ENCODE peak calls at places on chromosomes 12 and 14, in eight cellular contexts. One of them, this sample, is unnamed.

GRCh38 chr12:54384591-54385041 is at the start of gene ZNF385A:
- DNase-seq in GM04504: no peak
- DNase-seq in stimulated activated CD4-positive, alpha-beta T cell treated with anti-CD3 and anti-CD28 coated beads, Interleukin-15, amount 100 ng/mL, for 24 hours: no peak
- DNase-seq in AG20443: no peak
- DNase-seq in skeletal muscle cell: no peak
- DNase-seq in NCI-H1105 treated with DMSO at 0.1 percent for 48 hours: no peak
- DNase-seq in DMS153: no peak
- DNase-seq in activated T-cell treated with anti-CD3 and anti-CD28 coated beads, Interleukin-2, amount 50 U/mL, for 1 hour: no peak
- DNase-seq in this sample: no peak

GRCh38 chr12:94510128-94510527 is 50.5 kb upstream of the CEP83 start:
- DNase-seq in activated T-cell treated with anti-CD3 and anti-CD28 coated beads, Interleukin-2, amount 50 U/mL, for 1 hour: no peak
- DNase-seq in DMS153: no peak
- DNase-seq in stimulated activated CD4-positive, alpha-beta T cell treated with anti-CD3 and anti-CD28 coated beads, Interleukin-15, amount 100 ng/mL, for 24 hours: no peak
- DNase-seq in AG20443: no peak
- DNase-seq in NCI-H1105 treated with DMSO at 0.1 percent for 48 hours: no peak
- DNase-seq in GM04504: no peak
- DNase-seq in skeletal muscle cell: no peak
- DNase-seq in this sample: no peak

GRCh38 chr12:15122349-15122748 is 98.9 kb downstream of the RERG start:
- DNase-seq in DMS153: no peak
- DNase-seq in skeletal muscle cell: no peak
- DNase-seq in AG20443: no peak
- DNase-seq in NCI-H1105 treated with DMSO at 0.1 percent for 48 hours: no peak
- DNase-seq in activated T-cell treated with anti-CD3 and anti-CD28 coated beads, Interleukin-2, amount 50 U/mL, for 1 hour: no peak
- DNase-seq in GM04504: no peak
- DNase-seq in stimulated activated CD4-positive, alpha-beta T cell treated with anti-CD3 and anti-CD28 coated beads, Interleukin-15, amount 100 ng/mL, for 24 hours: no peak
- DNase-seq in this sample: no peak

GRCh38 chr12:1695836-1696670 is 5.2 kb downstream of the ADIPOR2 start:
- DNase-seq in GM04504: no peak
- DNase-seq in AG20443: no peak
- DNase-seq in stimulated activated CD4-positive, alpha-beta T cell treated with anti-CD3 and anti-CD28 coated beads, Interleukin-15, amount 100 ng/mL, for 24 hours: no peak
- DNase-seq in activated T-cell treated with anti-CD3 and anti-CD28 coated beads, Interleukin-2, amount 50 U/mL, for 1 hour: no peak
- DNase-seq in skeletal muscle cell: no peak
- DNase-seq in NCI-H1105 treated with DMSO at 0.1 percent for 48 hours: no peak
- DNase-seq in DMS153: no peak
- DNase-seq in this sample: no peak

GRCh38 chr14:88352299-88353097 is 29.4 kb upstream of the KCNK10 start:
- DNase-seq in GM04504: no peak
- DNase-seq in DMS153: peak
- DNase-seq in AG20443: no peak
- DNase-seq in activated T-cell treated with anti-CD3 and anti-CD28 coated beads, Interleukin-2, amount 50 U/mL, for 1 hour: no peak
- DNase-seq in NCI-H1105 treated with DMSO at 0.1 percent for 48 hours: peak
- DNase-seq in skeletal muscle cell: peak
- DNase-seq in stimulated activated CD4-positive, alpha-beta T cell treated with anti-CD3 and anti-CD28 coated beads, Interleukin-15, amount 100 ng/mL, for 24 hours: no peak
- DNase-seq in this sample: peak

GRCh38 chr14:104749111-104749649 is 3.8 kb upstream of the SIVA1 start:
- DNase-seq in AG20443: peak
- DNase-seq in DMS153: no peak
- DNase-seq in NCI-H1105 treated with DMSO at 0.1 percent for 48 hours: no peak
- DNase-seq in GM04504: peak
- DNase-seq in skeletal muscle cell: peak
- DNase-seq in activated T-cell treated with anti-CD3 and anti-CD28 coated beads, Interleukin-2, amount 50 U/mL, for 1 hour: no peak
- DNase-seq in stimulated activated CD4-positive, alpha-beta T cell treated with anti-CD3 and anti-CD28 coated beads, Interleukin-15, amount 100 ng/mL, for 24 hours: no peak
- DNase-seq in this sample: no peak

GRCh38 chr14:25007832-25008231 is 42.1 kb downstream of the STXBP6 start:
- DNase-seq in NCI-H1105 treated with DMSO at 0.1 percent for 48 hours: peak
- DNase-seq in AG20443: no peak
- DNase-seq in DMS153: no peak
- DNase-seq in skeletal muscle cell: no peak
- DNase-seq in GM04504: no peak
- DNase-seq in stimulated activated CD4-positive, alpha-beta T cell treated with anti-CD3 and anti-CD28 coated beads, Interleukin-15, amount 100 ng/mL, for 24 hours: no peak
- DNase-seq in activated T-cell treated with anti-CD3 and anti-CD28 coated beads, Interleukin-2, amount 50 U/mL, for 1 hour: no peak
- DNase-seq in this sample: no peak

GRCh38 chr12:132160671-132161045 is 16.4 kb downstream of the NOC4L start:
- DNase-seq in skeletal muscle cell: no peak
- DNase-seq in DMS153: no peak
- DNase-seq in stimulated activated CD4-positive, alpha-beta T cell treated with anti-CD3 and anti-CD28 coated beads, Interleukin-15, amount 100 ng/mL, for 24 hours: no peak
- DNase-seq in GM04504: no peak
- DNase-seq in AG20443: no peak
- DNase-seq in NCI-H1105 treated with DMSO at 0.1 percent for 48 hours: no peak
- DNase-seq in activated T-cell treated with anti-CD3 and anti-CD28 coated beads, Interleukin-2, amount 50 U/mL, for 1 hour: no peak
- DNase-seq in this sample: no peak

GRCh38 chr12:5078423-5078822 is 34.7 kb downstream of the KCNA5 start:
- DNase-seq in stimulated activated CD4-positive, alpha-beta T cell treated with anti-CD3 and anti-CD28 coated beads, Interleukin-15, amount 100 ng/mL, for 24 hours: no peak
- DNase-seq in GM04504: no peak
- DNase-seq in activated T-cell treated with anti-CD3 and anti-CD28 coated beads, Interleukin-2, amount 50 U/mL, for 1 hour: no peak
- DNase-seq in AG20443: no peak
- DNase-seq in skeletal muscle cell: no peak
- DNase-seq in DMS153: peak
- DNase-seq in NCI-H1105 treated with DMSO at 0.1 percent for 48 hours: peak
- DNase-seq in this sample: no peak

GRCh38 chr12:124321040-124321481 is 26.2 kb downstream of the RFLNA start:
- DNase-seq in DMS153: no peak
- DNase-seq in GM04504: peak
- DNase-seq in activated T-cell treated with anti-CD3 and anti-CD28 coated beads, Interleukin-2, amount 50 U/mL, for 1 hour: peak
- DNase-seq in skeletal muscle cell: no peak
- DNase-seq in stimulated activated CD4-positive, alpha-beta T cell treated with anti-CD3 and anti-CD28 coated beads, Interleukin-15, amount 100 ng/mL, for 24 hours: peak
- DNase-seq in NCI-H1105 treated with DMSO at 0.1 percent for 48 hours: no peak
- DNase-seq in AG20443: peak
- DNase-seq in this sample: peak

GRCh38 chr12:31207799-31208465 is 118.0 kb downstream of the SINHCAF start:
- DNase-seq in stimulated activated CD4-positive, alpha-beta T cell treated with anti-CD3 and anti-CD28 coated beads, Interleukin-15, amount 100 ng/mL, for 24 hours: no peak
- DNase-seq in activated T-cell treated with anti-CD3 and anti-CD28 coated beads, Interleukin-2, amount 50 U/mL, for 1 hour: no peak
- DNase-seq in NCI-H1105 treated with DMSO at 0.1 percent for 48 hours: no peak
- DNase-seq in skeletal muscle cell: no peak
- DNase-seq in GM04504: no peak
- DNase-seq in DMS153: no peak
- DNase-seq in AG20443: no peak
- DNase-seq in this sample: no peak

GRCh38 chr12:109513977-109514376 is 36.5 kb downstream of the UBE3B start:
- DNase-seq in stimulated activated CD4-positive, alpha-beta T cell treated with anti-CD3 and anti-CD28 coated beads, Interleukin-15, amount 100 ng/mL, for 24 hours: no peak
- DNase-seq in DMS153: no peak
- DNase-seq in GM04504: no peak
- DNase-seq in AG20443: no peak
- DNase-seq in activated T-cell treated with anti-CD3 and anti-CD28 coated beads, Interleukin-2, amount 50 U/mL, for 1 hour: no peak
- DNase-seq in NCI-H1105 treated with DMSO at 0.1 percent for 48 hours: no peak
- DNase-seq in skeletal muscle cell: no peak
- DNase-seq in this sample: peak

GRCh38 chr14:91252901-91253794 is 8.6 kb upstream of the GPR68 start:
- DNase-seq in NCI-H1105 treated with DMSO at 0.1 percent for 48 hours: no peak
- DNase-seq in activated T-cell treated with anti-CD3 and anti-CD28 coated beads, Interleukin-2, amount 50 U/mL, for 1 hour: peak
- DNase-seq in GM04504: no peak
- DNase-seq in AG20443: peak
- DNase-seq in stimulated activated CD4-positive, alpha-beta T cell treated with anti-CD3 and anti-CD28 coated beads, Interleukin-15, amount 100 ng/mL, for 24 hours: peak
- DNase-seq in skeletal muscle cell: no peak
- DNase-seq in DMS153: no peak
- DNase-seq in this sample: no peak

GRCh38 chr12:68784015-68784414 is 24.0 kb upstream of the MDM2 start:
- DNase-seq in activated T-cell treated with anti-CD3 and anti-CD28 coated beads, Interleukin-2, amount 50 U/mL, for 1 hour: no peak
- DNase-seq in DMS153: no peak
- DNase-seq in stimulated activated CD4-positive, alpha-beta T cell treated with anti-CD3 and anti-CD28 coated beads, Interleukin-15, amount 100 ng/mL, for 24 hours: no peak
- DNase-seq in GM04504: no peak
- DNase-seq in AG20443: no peak
- DNase-seq in skeletal muscle cell: no peak
- DNase-seq in NCI-H1105 treated with DMSO at 0.1 percent for 48 hours: no peak
- DNase-seq in this sample: no peak

GRCh38 chr12:29552324-29552927 is 54.9 kb upstream of the OVCH1 start:
- DNase-seq in GM04504: no peak
- DNase-seq in NCI-H1105 treated with DMSO at 0.1 percent for 48 hours: peak
- DNase-seq in DMS153: peak
- DNase-seq in AG20443: peak
- DNase-seq in stimulated activated CD4-positive, alpha-beta T cell treated with anti-CD3 and anti-CD28 coated beads, Interleukin-15, amount 100 ng/mL, for 24 hours: peak
- DNase-seq in activated T-cell treated with anti-CD3 and anti-CD28 coated beads, Interleukin-2, amount 50 U/mL, for 1 hour: peak
- DNase-seq in skeletal muscle cell: no peak
- DNase-seq in this sample: peak

GRCh38 chr14:83913466-83913865 is 1616.5 kb upstream of the FLRT2 start:
- DNase-seq in skeletal muscle cell: no peak
- DNase-seq in DMS153: peak
- DNase-seq in activated T-cell treated with anti-CD3 and anti-CD28 coated beads, Interleukin-2, amount 50 U/mL, for 1 hour: no peak
- DNase-seq in AG20443: no peak
- DNase-seq in GM04504: no peak
- DNase-seq in NCI-H1105 treated with DMSO at 0.1 percent for 48 hours: peak
- DNase-seq in stimulated activated CD4-positive, alpha-beta T cell treated with anti-CD3 and anti-CD28 coated beads, Interleukin-15, amount 100 ng/mL, for 24 hours: no peak
- DNase-seq in this sample: no peak

GRCh38 chr12:70853326-70853725 is 67.2 kb downstream of the PTPRR start:
- DNase-seq in GM04504: peak
- DNase-seq in skeletal muscle cell: peak
- DNase-seq in NCI-H1105 treated with DMSO at 0.1 percent for 48 hours: no peak
- DNase-seq in activated T-cell treated with anti-CD3 and anti-CD28 coated beads, Interleukin-2, amount 50 U/mL, for 1 hour: no peak
- DNase-seq in AG20443: peak
- DNase-seq in stimulated activated CD4-positive, alpha-beta T cell treated with anti-CD3 and anti-CD28 coated beads, Interleukin-15, amount 100 ng/mL, for 24 hours: no peak
- DNase-seq in DMS153: no peak
- DNase-seq in this sample: no peak

GRCh38 chr14:50064993-50065392 is 51.4 kb downstream of the VCPKMT start:
- DNase-seq in skeletal muscle cell: no peak
- DNase-seq in DMS153: no peak
- DNase-seq in AG20443: peak
- DNase-seq in NCI-H1105 treated with DMSO at 0.1 percent for 48 hours: no peak
- DNase-seq in GM04504: no peak
- DNase-seq in stimulated activated CD4-positive, alpha-beta T cell treated with anti-CD3 and anti-CD28 coated beads, Interleukin-15, amount 100 ng/mL, for 24 hours: peak
- DNase-seq in activated T-cell treated with anti-CD3 and anti-CD28 coated beads, Interleukin-2, amount 50 U/mL, for 1 hour: peak
- DNase-seq in this sample: no peak

GRCh38 chr12:32302218-32302826 is 97.0 kb upstream of the FGD4 start:
- DNase-seq in AG20443: peak
- DNase-seq in stimulated activated CD4-positive, alpha-beta T cell treated with anti-CD3 and anti-CD28 coated beads, Interleukin-15, amount 100 ng/mL, for 24 hours: no peak
- DNase-seq in activated T-cell treated with anti-CD3 and anti-CD28 coated beads, Interleukin-2, amount 50 U/mL, for 1 hour: no peak
- DNase-seq in skeletal muscle cell: no peak
- DNase-seq in NCI-H1105 treated with DMSO at 0.1 percent for 48 hours: peak
- DNase-seq in GM04504: no peak
- DNase-seq in DMS153: no peak
- DNase-seq in this sample: peak

GRCh38 chr12:31231611-31232360 is 94.2 kb downstream of the SINHCAF start:
- DNase-seq in activated T-cell treated with anti-CD3 and anti-CD28 coated beads, Interleukin-2, amount 50 U/mL, for 1 hour: no peak
- DNase-seq in skeletal muscle cell: no peak
- DNase-seq in GM04504: no peak
- DNase-seq in NCI-H1105 treated with DMSO at 0.1 percent for 48 hours: no peak
- DNase-seq in stimulated activated CD4-positive, alpha-beta T cell treated with anti-CD3 and anti-CD28 coated beads, Interleukin-15, amount 100 ng/mL, for 24 hours: no peak
- DNase-seq in AG20443: no peak
- DNase-seq in DMS153: no peak
- DNase-seq in this sample: no peak

GRCh38 chr14:22699801-22700564 is 55.8 kb upstream of the OR6J1 start:
- DNase-seq in GM04504: no peak
- DNase-seq in DMS153: no peak
- DNase-seq in AG20443: no peak
- DNase-seq in NCI-H1105 treated with DMSO at 0.1 percent for 48 hours: no peak
- DNase-seq in skeletal muscle cell: no peak
- DNase-seq in activated T-cell treated with anti-CD3 and anti-CD28 coated beads, Interleukin-2, amount 50 U/mL, for 1 hour: no peak
- DNase-seq in stimulated activated CD4-positive, alpha-beta T cell treated with anti-CD3 and anti-CD28 coated beads, Interleukin-15, amount 100 ng/mL, for 24 hours: no peak
- DNase-seq in this sample: no peak

GRCh38 chr14:103121161-103121845 is 2.0 kb upstream of the TNFAIP2 start:
- DNase-seq in skeletal muscle cell: no peak
- DNase-seq in NCI-H1105 treated with DMSO at 0.1 percent for 48 hours: no peak
- DNase-seq in DMS153: no peak
- DNase-seq in activated T-cell treated with anti-CD3 and anti-CD28 coated beads, Interleukin-2, amount 50 U/mL, for 1 hour: no peak
- DNase-seq in AG20443: no peak
- DNase-seq in GM04504: no peak
- DNase-seq in stimulated activated CD4-positive, alpha-beta T cell treated with anti-CD3 and anti-CD28 coated beads, Interleukin-15, amount 100 ng/mL, for 24 hours: no peak
- DNase-seq in this sample: no peak

GRCh38 chr12:52871291-52871961 is 22.6 kb upstream of the KRT78 start:
- DNase-seq in activated T-cell treated with anti-CD3 and anti-CD28 coated beads, Interleukin-2, amount 50 U/mL, for 1 hour: no peak
- DNase-seq in stimulated activated CD4-positive, alpha-beta T cell treated with anti-CD3 and anti-CD28 coated beads, Interleukin-15, amount 100 ng/mL, for 24 hours: no peak
- DNase-seq in GM04504: peak
- DNase-seq in AG20443: peak
- DNase-seq in NCI-H1105 treated with DMSO at 0.1 percent for 48 hours: no peak
- DNase-seq in DMS153: no peak
- DNase-seq in skeletal muscle cell: peak
- DNase-seq in this sample: no peak

GRCh38 chr12:41636658-41637057 is 448.5 kb downstream of the PDZRN4 start:
- DNase-seq in AG20443: no peak
- DNase-seq in skeletal muscle cell: no peak
- DNase-seq in activated T-cell treated with anti-CD3 and anti-CD28 coated beads, Interleukin-2, amount 50 U/mL, for 1 hour: no peak
- DNase-seq in stimulated activated CD4-positive, alpha-beta T cell treated with anti-CD3 and anti-CD28 coated beads, Interleukin-15, amount 100 ng/mL, for 24 hours: no peak
- DNase-seq in GM04504: no peak
- DNase-seq in DMS153: no peak
- DNase-seq in NCI-H1105 treated with DMSO at 0.1 percent for 48 hours: no peak
- DNase-seq in this sample: no peak